ENCODE peak calls at places on chromosomes 2 and 18, in seven cellular contexts. D, M, T, K, A, B and U are unnamed samples.

GRCh38 chr2:28036307-28036706 is 145.8 kb downstream of the BABAM2 start:
- DNase-seq in T (no peak), K (no peak), B (no peak), A (no peak), M (no peak), D (no peak), U (no peak)

GRCh38 chr2:121071058-121071504 is 213.9 kb downstream of the TFCP2L1 start:
- DNase-seq in D (peak; percentile 63), K (peak; percentile 27), M (peak; percentile 91), T (no peak), B (peak; percentile 50), A (peak; percentile 9), U (peak; percentile 77)

GRCh38 chr2:108869542-108869941 is 83.0 kb downstream of the CCDC138 start:
- DNase-seq in B (no peak), D (no peak), A (no peak), K (no peak), T (no peak), M (no peak), U (no peak)

GRCh38 chr18:45938488-45938935 is 28.6 kb downstream of the EPG5 start:
- DNase-seq in K (no peak), T (no peak), M (no peak), B (no peak), A (no peak), D (no peak), U (no peak)

GRCh38 chr2:171956135-171956830 is 34.0 kb downstream of the HAT1 start:
- DNase-seq in M (no peak), B (no peak), D (no peak), K (no peak), A (no peak), T (no peak), U (peak; percentile 17)

GRCh38 chr18:49553003-49553402 is 8.9 kb upstream of the LIPG start:
- DNase-seq in D (no peak), M (no peak), T (no peak), K (no peak), B (no peak), A (no peak), U (no peak)

GRCh38 chr2:79389475-79389874 is 123.4 kb upstream of the CTNNA2 start:
- DNase-seq in M (no peak), K (no peak), B (no peak), A (no peak), D (no peak), T (no peak), U (no peak)

GRCh38 chr2:71353247-71353646 is 21.7 kb downstream of the ZNF638 start:
- DNase-seq in M (no peak), T (no peak), K (no peak), A (no peak), D (no peak), B (no peak), U (no peak)

GRCh38 chr2:28659127-28659526 is 92.5 kb upstream of the PPP1CB start:
- DNase-seq in D (no peak), T (no peak), K (no peak), M (no peak), B (no peak), A (no peak), U (no peak)

GRCh38 chr2:20415511-20415918 is 31.4 kb upstream of the RHOB start:
- DNase-seq in D (no peak), A (no peak), M (no peak), K (no peak), B (no peak), T (no peak), U (no peak)